ENCODE peak calls at places on chromosomes 2 and 18, in four cellular contexts. One of them, this sample, is unnamed.

GRCh38 chr2:100780203-100781008 is 39.5 kb upstream of the NPAS2 start:
- DNase-seq in NCI-H510A: no peak
- DNase-seq in activated CD4-positive, alpha-beta T cell treated with anti-CD3 and anti-CD28 coated beads, Interleukin-2, amount 50 U/mL, for 4 hours: no peak
- DNase-seq in activated CD8-positive, alpha-beta memory T cell treated with anti-CD3 and anti-CD28 coated beads, Interleukin-2, amount 50 U/mL, for 4 hours: no peak
- DNase-seq in this sample: no peak

GRCh38 chr2:187424156-187424555 is 23.9 kb downstream of the CALCRL start:
- DNase-seq in NCI-H510A: no peak
- DNase-seq in activated CD8-positive, alpha-beta memory T cell treated with anti-CD3 and anti-CD28 coated beads, Interleukin-2, amount 50 U/mL, for 4 hours: no peak
- DNase-seq in activated CD4-positive, alpha-beta T cell treated with anti-CD3 and anti-CD28 coated beads, Interleukin-2, amount 50 U/mL, for 4 hours: no peak
- DNase-seq in this sample: no peak

GRCh38 chr2:173184031-173185004 is 108.7 kb downstream of the MAP3K20 start:
- DNase-seq in NCI-H510A: no peak
- DNase-seq in activated CD8-positive, alpha-beta memory T cell treated with anti-CD3 and anti-CD28 coated beads, Interleukin-2, amount 50 U/mL, for 4 hours: no peak
- DNase-seq in activated CD4-positive, alpha-beta T cell treated with anti-CD3 and anti-CD28 coated beads, Interleukin-2, amount 50 U/mL, for 4 hours: no peak
- DNase-seq in this sample: no peak

GRCh38 chr2:84781942-84782716 is 98.8 kb downstream of the TRABD2A start:
- DNase-seq in NCI-H510A: no peak
- DNase-seq in activated CD4-positive, alpha-beta T cell treated with anti-CD3 and anti-CD28 coated beads, Interleukin-2, amount 50 U/mL, for 4 hours: peak
- DNase-seq in activated CD8-positive, alpha-beta memory T cell treated with anti-CD3 and anti-CD28 coated beads, Interleukin-2, amount 50 U/mL, for 4 hours: peak
- DNase-seq in this sample: peak

GRCh38 chr2:38237311-38237710 is 139.8 kb downstream of the ATL2 start:
- DNase-seq in activated CD4-positive, alpha-beta T cell treated with anti-CD3 and anti-CD28 coated beads, Interleukin-2, amount 50 U/mL, for 4 hours: no peak
- DNase-seq in NCI-H510A: no peak
- DNase-seq in activated CD8-positive, alpha-beta memory T cell treated with anti-CD3 and anti-CD28 coated beads, Interleukin-2, amount 50 U/mL, for 4 hours: no peak
- DNase-seq in this sample: no peak

GRCh38 chr18:64271264-64271663 is 122.4 kb upstream of the LINC00305 start:
- DNase-seq in activated CD4-positive, alpha-beta T cell treated with anti-CD3 and anti-CD28 coated beads, Interleukin-2, amount 50 U/mL, for 4 hours: no peak
- DNase-seq in activated CD8-positive, alpha-beta memory T cell treated with anti-CD3 and anti-CD28 coated beads, Interleukin-2, amount 50 U/mL, for 4 hours: no peak
- DNase-seq in NCI-H510A: peak
- DNase-seq in this sample: no peak

GRCh38 chr2:145546091-145546490 is 1026.2 kb upstream of the ZEB2 start:
- DNase-seq in activated CD4-positive, alpha-beta T cell treated with anti-CD3 and anti-CD28 coated beads, Interleukin-2, amount 50 U/mL, for 4 hours: no peak
- DNase-seq in NCI-H510A: no peak
- DNase-seq in activated CD8-positive, alpha-beta memory T cell treated with anti-CD3 and anti-CD28 coated beads, Interleukin-2, amount 50 U/mL, for 4 hours: no peak
- DNase-seq in this sample: no peak

GRCh38 chr2:85162746-85163301 is 29.6 kb downstream of the TCF7L1 start:
- DNase-seq in NCI-H510A: no peak
- DNase-seq in activated CD4-positive, alpha-beta T cell treated with anti-CD3 and anti-CD28 coated beads, Interleukin-2, amount 50 U/mL, for 4 hours: no peak
- DNase-seq in activated CD8-positive, alpha-beta memory T cell treated with anti-CD3 and anti-CD28 coated beads, Interleukin-2, amount 50 U/mL, for 4 hours: no peak
- DNase-seq in this sample: no peak

GRCh38 chr2:8805278-8806045 is 32.0 kb downstream of the KIDINS220 start:
- DNase-seq in activated CD8-positive, alpha-beta memory T cell treated with anti-CD3 and anti-CD28 coated beads, Interleukin-2, amount 50 U/mL, for 4 hours: no peak
- DNase-seq in NCI-H510A: no peak
- DNase-seq in activated CD4-positive, alpha-beta T cell treated with anti-CD3 and anti-CD28 coated beads, Interleukin-2, amount 50 U/mL, for 4 hours: no peak
- DNase-seq in this sample: no peak

GRCh38 chr2:160432633-160433032 is 61.0 kb downstream of the RBMS1 start:
- DNase-seq in NCI-H510A: no peak
- DNase-seq in activated CD4-positive, alpha-beta T cell treated with anti-CD3 and anti-CD28 coated beads, Interleukin-2, amount 50 U/mL, for 4 hours: no peak
- DNase-seq in activated CD8-positive, alpha-beta memory T cell treated with anti-CD3 and anti-CD28 coated beads, Interleukin-2, amount 50 U/mL, for 4 hours: no peak
- DNase-seq in this sample: no peak

GRCh38 chr2:242017086-242017485 is 147.6 kb downstream of the RTP5 start:
- DNase-seq in NCI-H510A: no peak
- DNase-seq in activated CD8-positive, alpha-beta memory T cell treated with anti-CD3 and anti-CD28 coated beads, Interleukin-2, amount 50 U/mL, for 4 hours: peak
- DNase-seq in activated CD4-positive, alpha-beta T cell treated with anti-CD3 and anti-CD28 coated beads, Interleukin-2, amount 50 U/mL, for 4 hours: no peak
- DNase-seq in this sample: no peak

GRCh38 chr2:1010373-1011017 is 59.8 kb downstream of the SNTG2 start:
- DNase-seq in NCI-H510A: no peak
- DNase-seq in activated CD4-positive, alpha-beta T cell treated with anti-CD3 and anti-CD28 coated beads, Interleukin-2, amount 50 U/mL, for 4 hours: no peak
- DNase-seq in activated CD8-positive, alpha-beta memory T cell treated with anti-CD3 and anti-CD28 coated beads, Interleukin-2, amount 50 U/mL, for 4 hours: no peak
- DNase-seq in this sample: no peak

GRCh38 chr2:129091620-129092019 is 773.0 kb upstream of the HS6ST1 start:
- DNase-seq in activated CD4-positive, alpha-beta T cell treated with anti-CD3 and anti-CD28 coated beads, Interleukin-2, amount 50 U/mL, for 4 hours: no peak
- DNase-seq in activated CD8-positive, alpha-beta memory T cell treated with anti-CD3 and anti-CD28 coated beads, Interleukin-2, amount 50 U/mL, for 4 hours: no peak
- DNase-seq in NCI-H510A: no peak
- DNase-seq in this sample: no peak

GRCh38 chr2:107466241-107466640 is 360.5 kb upstream of the RGPD4 start:
- DNase-seq in activated CD4-positive, alpha-beta T cell treated with anti-CD3 and anti-CD28 coated beads, Interleukin-2, amount 50 U/mL, for 4 hours: no peak
- DNase-seq in activated CD8-positive, alpha-beta memory T cell treated with anti-CD3 and anti-CD28 coated beads, Interleukin-2, amount 50 U/mL, for 4 hours: no peak
- DNase-seq in NCI-H510A: no peak
- DNase-seq in this sample: no peak

GRCh38 chr2:50720695-50721314 is 311.1 kb downstream of the NRXN1 start:
- DNase-seq in activated CD8-positive, alpha-beta memory T cell treated with anti-CD3 and anti-CD28 coated beads, Interleukin-2, amount 50 U/mL, for 4 hours: no peak
- DNase-seq in NCI-H510A: no peak
- DNase-seq in activated CD4-positive, alpha-beta T cell treated with anti-CD3 and anti-CD28 coated beads, Interleukin-2, amount 50 U/mL, for 4 hours: no peak
- DNase-seq in this sample: no peak

GRCh38 chr2:8552264-8552913 is 129.5 kb upstream of the ID2 start:
- DNase-seq in activated CD8-positive, alpha-beta memory T cell treated with anti-CD3 and anti-CD28 coated beads, Interleukin-2, amount 50 U/mL, for 4 hours: no peak
- DNase-seq in activated CD4-positive, alpha-beta T cell treated with anti-CD3 and anti-CD28 coated beads, Interleukin-2, amount 50 U/mL, for 4 hours: no peak
- DNase-seq in NCI-H510A: no peak
- DNase-seq in this sample: no peak

GRCh38 chr2:198441876-198442275 is 637.5 kb downstream of the PLCL1 start:
- DNase-seq in activated CD4-positive, alpha-beta T cell treated with anti-CD3 and anti-CD28 coated beads, Interleukin-2, amount 50 U/mL, for 4 hours: no peak
- DNase-seq in activated CD8-positive, alpha-beta memory T cell treated with anti-CD3 and anti-CD28 coated beads, Interleukin-2, amount 50 U/mL, for 4 hours: no peak
- DNase-seq in NCI-H510A: no peak
- DNase-seq in this sample: no peak

GRCh38 chr2:72819501-72819900 is 6.3 kb downstream of the EXOC6B start:
- DNase-seq in activated CD4-positive, alpha-beta T cell treated with anti-CD3 and anti-CD28 coated beads, Interleukin-2, amount 50 U/mL, for 4 hours: no peak
- DNase-seq in NCI-H510A: no peak
- DNase-seq in activated CD8-positive, alpha-beta memory T cell treated with anti-CD3 and anti-CD28 coated beads, Interleukin-2, amount 50 U/mL, for 4 hours: no peak
- DNase-seq in this sample: no peak

GRCh38 chr2:171009386-171009785 is 80.3 kb downstream of the GORASP2 start:
- DNase-seq in activated CD8-positive, alpha-beta memory T cell treated with anti-CD3 and anti-CD28 coated beads, Interleukin-2, amount 50 U/mL, for 4 hours: no peak
- DNase-seq in NCI-H510A: no peak
- DNase-seq in activated CD4-positive, alpha-beta T cell treated with anti-CD3 and anti-CD28 coated beads, Interleukin-2, amount 50 U/mL, for 4 hours: no peak
- DNase-seq in this sample: no peak

GRCh38 chr18:47709556-47709955 is 220.9 kb downstream of the SMAD2 start:
- DNase-seq in activated CD8-positive, alpha-beta memory T cell treated with anti-CD3 and anti-CD28 coated beads, Interleukin-2, amount 50 U/mL, for 4 hours: no peak
- DNase-seq in activated CD4-positive, alpha-beta T cell treated with anti-CD3 and anti-CD28 coated beads, Interleukin-2, amount 50 U/mL, for 4 hours: no peak
- DNase-seq in NCI-H510A: no peak
- DNase-seq in this sample: no peak

GRCh38 chr18:23881778-23882177 is 132.8 kb upstream of the TTC39C start:
- DNase-seq in activated CD4-positive, alpha-beta T cell treated with anti-CD3 and anti-CD28 coated beads, Interleukin-2, amount 50 U/mL, for 4 hours: no peak
- DNase-seq in activated CD8-positive, alpha-beta memory T cell treated with anti-CD3 and anti-CD28 coated beads, Interleukin-2, amount 50 U/mL, for 4 hours: no peak
- DNase-seq in NCI-H510A: peak
- DNase-seq in this sample: no peak

GRCh38 chr2:235418918-235419317 is 74.9 kb upstream of the AGAP1 start:
- DNase-seq in activated CD4-positive, alpha-beta T cell treated with anti-CD3 and anti-CD28 coated beads, Interleukin-2, amount 50 U/mL, for 4 hours: no peak
- DNase-seq in NCI-H510A: no peak
- DNase-seq in activated CD8-positive, alpha-beta memory T cell treated with anti-CD3 and anti-CD28 coated beads, Interleukin-2, amount 50 U/mL, for 4 hours: no peak
- DNase-seq in this sample: no peak

GRCh38 chr2:207663870-207664545 is 38.8 kb upstream of the METTL21A start:
- DNase-seq in NCI-H510A: no peak
- DNase-seq in activated CD4-positive, alpha-beta T cell treated with anti-CD3 and anti-CD28 coated beads, Interleukin-2, amount 50 U/mL, for 4 hours: no peak
- DNase-seq in activated CD8-positive, alpha-beta memory T cell treated with anti-CD3 and anti-CD28 coated beads, Interleukin-2, amount 50 U/mL, for 4 hours: no peak
- DNase-seq in this sample: no peak

GRCh38 chr2:238233625-238234024 is 6.2 kb downstream of the HES6 start:
- DNase-seq in activated CD4-positive, alpha-beta T cell treated with anti-CD3 and anti-CD28 coated beads, Interleukin-2, amount 50 U/mL, for 4 hours: no peak
- DNase-seq in NCI-H510A: no peak
- DNase-seq in activated CD8-positive, alpha-beta memory T cell treated with anti-CD3 and anti-CD28 coated beads, Interleukin-2, amount 50 U/mL, for 4 hours: no peak
- DNase-seq in this sample: no peak

GRCh38 chr18:22113144-22113813 is 56.1 kb upstream of the GATA6 start:
- DNase-seq in NCI-H510A: no peak
- DNase-seq in activated CD8-positive, alpha-beta memory T cell treated with anti-CD3 and anti-CD28 coated beads, Interleukin-2, amount 50 U/mL, for 4 hours: no peak
- DNase-seq in activated CD4-positive, alpha-beta T cell treated with anti-CD3 and anti-CD28 coated beads, Interleukin-2, amount 50 U/mL, for 4 hours: no peak
- DNase-seq in this sample: no peak

GRCh38 chr2:50746526-50746925 is 285.4 kb downstream of the NRXN1 start:
- DNase-seq in activated CD4-positive, alpha-beta T cell treated with anti-CD3 and anti-CD28 coated beads, Interleukin-2, amount 50 U/mL, for 4 hours: no peak
- DNase-seq in activated CD8-positive, alpha-beta memory T cell treated with anti-CD3 and anti-CD28 coated beads, Interleukin-2, amount 50 U/mL, for 4 hours: no peak
- DNase-seq in NCI-H510A: no peak
- DNase-seq in this sample: no peak

GRCh38 chr18:31546476-31546875 is 45.2 kb upstream of the TTR start:
- DNase-seq in activated CD8-positive, alpha-beta memory T cell treated with anti-CD3 and anti-CD28 coated beads, Interleukin-2, amount 50 U/mL, for 4 hours: no peak
- DNase-seq in NCI-H510A: no peak
- DNase-seq in activated CD4-positive, alpha-beta T cell treated with anti-CD3 and anti-CD28 coated beads, Interleukin-2, amount 50 U/mL, for 4 hours: no peak
- DNase-seq in this sample: no peak

GRCh38 chr2:217834057-217834620 is 168.7 kb downstream of the TNS1 start:
- DNase-seq in NCI-H510A: no peak
- DNase-seq in activated CD8-positive, alpha-beta memory T cell treated with anti-CD3 and anti-CD28 coated beads, Interleukin-2, amount 50 U/mL, for 4 hours: no peak
- DNase-seq in activated CD4-positive, alpha-beta T cell treated with anti-CD3 and anti-CD28 coated beads, Interleukin-2, amount 50 U/mL, for 4 hours: no peak
- DNase-seq in this sample: no peak

GRCh38 chr2:41782306-41783158 is 265.3 kb upstream of the PKDCC start:
- DNase-seq in activated CD8-positive, alpha-beta memory T cell treated with anti-CD3 and anti-CD28 coated beads, Interleukin-2, amount 50 U/mL, for 4 hours: peak
- DNase-seq in activated CD4-positive, alpha-beta T cell treated with anti-CD3 and anti-CD28 coated beads, Interleukin-2, amount 50 U/mL, for 4 hours: peak
- DNase-seq in NCI-H510A: no peak
- DNase-seq in this sample: peak

GRCh38 chr18:48740068-48740440 is 201.2 kb downstream of the CTIF start:
- DNase-seq in NCI-H510A: no peak
- DNase-seq in activated CD8-positive, alpha-beta memory T cell treated with anti-CD3 and anti-CD28 coated beads, Interleukin-2, amount 50 U/mL, for 4 hours: no peak
- DNase-seq in activated CD4-positive, alpha-beta T cell treated with anti-CD3 and anti-CD28 coated beads, Interleukin-2, amount 50 U/mL, for 4 hours: no peak
- DNase-seq in this sample: no peak

GRCh38 chr18:78798402-78799175 is 181.0 kb upstream of the SALL3 start:
- DNase-seq in activated CD8-positive, alpha-beta memory T cell treated with anti-CD3 and anti-CD28 coated beads, Interleukin-2, amount 50 U/mL, for 4 hours: no peak
- DNase-seq in activated CD4-positive, alpha-beta T cell treated with anti-CD3 and anti-CD28 coated beads, Interleukin-2, amount 50 U/mL, for 4 hours: no peak
- DNase-seq in NCI-H510A: no peak
- DNase-seq in this sample: no peak

GRCh38 chr2:104939570-104940235 is 85.8 kb downstream of the POU3F3 start:
- DNase-seq in activated CD4-positive, alpha-beta T cell treated with anti-CD3 and anti-CD28 coated beads, Interleukin-2, amount 50 U/mL, for 4 hours: no peak
- DNase-seq in activated CD8-positive, alpha-beta memory T cell treated with anti-CD3 and anti-CD28 coated beads, Interleukin-2, amount 50 U/mL, for 4 hours: no peak
- DNase-seq in NCI-H510A: no peak
- DNase-seq in this sample: no peak

GRCh38 chr2:95272299-95272751 is 1.9 kb upstream of the PROM2 start:
- DNase-seq in activated CD4-positive, alpha-beta T cell treated with anti-CD3 and anti-CD28 coated beads, Interleukin-2, amount 50 U/mL, for 4 hours: no peak
- DNase-seq in activated CD8-positive, alpha-beta memory T cell treated with anti-CD3 and anti-CD28 coated beads, Interleukin-2, amount 50 U/mL, for 4 hours: no peak
- DNase-seq in NCI-H510A: no peak
- DNase-seq in this sample: no peak

GRCh38 chr2:237879058-237879430 is 19.6 kb downstream of the RAMP1 start:
- DNase-seq in NCI-H510A: no peak
- DNase-seq in activated CD4-positive, alpha-beta T cell treated with anti-CD3 and anti-CD28 coated beads, Interleukin-2, amount 50 U/mL, for 4 hours: no peak
- DNase-seq in activated CD8-positive, alpha-beta memory T cell treated with anti-CD3 and anti-CD28 coated beads, Interleukin-2, amount 50 U/mL, for 4 hours: no peak
- DNase-seq in this sample: no peak

This sample was measured in activated T-cell treated with anti-CD3 and anti-CD28 coated beads, Interleukin-2, amount 50 U/mL, for 1 hour.